ENCODE peak calls at places on chromosome 19, in seven cellular contexts. Z, E, M, I, F, A and T are unnamed samples. For H3K27me3 and H3K9me3, the result is how much of the 10 kb centered on the place peaks cover.

GRCh38 chr19:43624933-43625332 is 5.5 kb upstream of the ZNF428 start:
- DNase-seq in Z (peak), E (peak), M (peak), I (peak), F (no peak), A (no peak), T (peak)

GRCh38 chr19:40464059-40465024 is 1.2 kb downstream of the BLVRB start:
- DNase-seq in Z (peak), E (peak), M (peak), I (peak), F (peak), A (peak), T (peak)

GRCh38 chr19:3057275-3057714 is 5.0 kb downstream of the TLE5 start:
- DNase-seq in Z (peak), E (no peak), M (peak), I (peak), F (peak), A (no peak), T (peak)

GRCh38 chr19:7799640-7800355 is 30.2 kb upstream of the EVI5L start:
- DNase-seq in Z (peak), E (peak), M (peak), I (peak), F (peak), A (peak), T (peak)

GRCh38 chr19:50975766-50976165 is 6.4 kb upstream of the KLK6 start:
- DNase-seq in Z (no peak), E (no peak), M (no peak), I (no peak), F (no peak), A (no peak), T (no peak)

GRCh38 chr19:2376784-2377519 is 16.9 kb downstream of the TMPRSS9 start:
- DNase-seq in Z (no peak), E (no peak), M (no peak), I (no peak), F (no peak), A (no peak), T (no peak)

GRCh38 chr19:7386308-7386707 is 37.6 kb downstream of the ARHGEF18 start:
- DNase-seq in Z (no peak), E (no peak), M (no peak), I (no peak), F (no peak), A (no peak), T (no peak)

GRCh38 chr19:53086949-53087348 is 16.3 kb downstream of the ZNF160 start:
- DNase-seq in Z (no peak), E (no peak), M (no peak), I (peak), F (no peak), A (peak), T (peak)

GRCh38 chr19:8192227-8192820 is 16.8 kb upstream of the CERS4 start:
- DNase-seq in Z (no peak), E (no peak), M (no peak), I (no peak), F (no peak), A (no peak), T (no peak)

GRCh38 chr19:53076984-53077383 is 26.2 kb downstream of the ZNF160 start:
- DNase-seq in Z (peak), E (no peak), M (no peak), I (peak), F (no peak), A (peak), T (no peak)

GRCh38 chr19:6570754-6571153 is 20.2 kb downstream of the CD70 start:
- DNase-seq in Z (no peak), E (no peak), M (no peak), I (no peak), F (no peak), A (no peak), T (no peak)

GRCh38 chr19:50435627-50436026 is 2.9 kb downstream of the MYBPC2 start:
- DNase-seq in Z (no peak), E (no peak), M (no peak), I (no peak), F (no peak), A (no peak), T (no peak)

GRCh38 chr19:46133101-46133627 is 8.7 kb upstream of the IGFL3 start:
- DNase-seq in Z (peak), E (no peak), M (no peak), I (peak), F (peak), A (peak), T (no peak)

GRCh38 chr19:6078068-6078467 is 32.2 kb downstream of the RFX2 start:
- DNase-seq in Z (no peak), E (no peak), M (no peak), I (no peak), F (no peak), A (no peak), T (no peak)

GRCh38 chr19:16403151-16403977 is 68.4 kb downstream of the EPS15L1 start:
- DNase-seq in Z (peak), E (no peak), M (no peak), I (no peak), F (no peak), A (no peak), T (no peak)

GRCh38 chr19:13401388-13401787 is 104.9 kb downstream of the CACNA1A start:
- DNase-seq in Z (peak), E (no peak), M (no peak), I (no peak), F (no peak), A (peak), T (no peak)

GRCh38 chr19:8935460-8935859 is 74.7 kb downstream of the MUC16 start:
- DNase-seq in Z (no peak), E (no peak), M (no peak), I (no peak), F (no peak), A (no peak), T (no peak)

GRCh38 chr19:45492627-45493470 is 4.0 kb downstream of the RTN2 start:
- DNase-seq in Z (peak), E (no peak), M (no peak), I (peak), F (peak), A (peak), T (peak)

GRCh38 chr19:48458016-48458415 is 2.6 kb downstream of the KCNJ14 start:
- DNase-seq in Z (peak), E (no peak), M (no peak), I (no peak), F (no peak), A (no peak), T (no peak)

GRCh38 chr19:30471441-30471840 is 99.3 kb downstream of the ZNF536 start:
- DNase-seq in Z (no peak), E (no peak), M (no peak), I (no peak), F (no peak), A (no peak), T (no peak)

GRCh38 chr19:7789447-7789846 is 26.4 kb downstream of the CLEC4M start:
- DNase-seq in Z (no peak), E (peak), M (no peak), I (no peak), F (no peak), A (no peak), T (no peak)

GRCh38 chr19:28498404-28498976 is 714.5 kb downstream of the UQCRFS1 start:
- DNase-seq in Z (no peak), E (no peak), M (no peak), I (no peak), F (no peak), A (no peak), T (no peak)

GRCh38 chr19:38173324-38174041 is 50.5 kb downstream of the DPF1 start:
- DNase-seq in Z (peak), E (no peak), M (peak), I (peak), F (no peak), A (peak), T (peak)

GRCh38 chr19:19238126-19238894 is 26.6 kb downstream of the NCAN start:
- DNase-seq in Z (no peak), E (no peak), M (no peak), I (no peak), F (no peak), A (no peak), T (no peak)

GRCh38 chr19:19341026-19341425 is 20.4 kb downstream of the MAU2 start:
- DNase-seq in Z (no peak), E (no peak), M (no peak), I (no peak), F (no peak), A (no peak), T (no peak)

GRCh38 chr19:56880592-56881190 is 40.2 kb upstream of the PEG3 start:
- DNase-seq in Z (no peak), E (no peak), M (no peak), I (no peak), F (no peak), A (no peak), T (no peak)

GRCh38 chr19:55460670-55461258 is 678 bp downstream of the ISOC2 start:
- DNase-seq in Z (peak), E (no peak), M (peak), I (peak), F (no peak), A (peak), T (peak)

GRCh38 chr19:55461974-55462628 is 659 bp upstream of the ISOC2 start:
- DNase-seq in Z (peak), E (no peak), M (no peak), I (no peak), F (no peak), A (peak), T (no peak)

GRCh38 chr19:55461259-55461973 is at the start of gene ISOC2:
- DNase-seq in Z (peak), E (peak), M (peak), I (peak), F (peak), A (peak), T (peak)

GRCh38 chr19:55459551-55459949 is 1.9 kb downstream of the ISOC2 start:
- DNase-seq in Z (no peak), E (no peak), M (no peak), I (no peak), F (no peak), A (no peak), T (no peak)

GRCh38 chr19:55459950-55460657 is 1.3 kb downstream of the ISOC2 start:
- DNase-seq in Z (peak), E (no peak), M (no peak), I (no peak), F (no peak), A (peak), T (no peak)
- H3K27ac ChIP-seq in Z (no peak), E (no peak), M (peak), I (peak), F (no peak), A (no peak), T (peak)

GRCh38 chr19:10013316-10013715 is at the start of gene RDH8:
- DNase-seq in Z (no peak), E (no peak), M (no peak), I (no peak), F (no peak), A (no peak), T (no peak)

GRCh38 chr19:10010939-10011338 is 635 bp upstream of the COL5A3 start:
- DNase-seq in Z (no peak), E (no peak), M (no peak), I (no peak), F (no peak), A (no peak), T (no peak)

GRCh38 chr19:10010247-10010691 is at the start of gene COL5A3:
- DNase-seq in Z (peak), E (no peak), M (peak), I (peak), F (no peak), A (no peak), T (peak)

GRCh38 chr19:10011974-10012373 is 1.3 kb upstream of the RDH8 start:
- DNase-seq in Z (no peak), E (no peak), M (no peak), I (no peak), F (no peak), A (no peak), T (no peak)

DNA sequence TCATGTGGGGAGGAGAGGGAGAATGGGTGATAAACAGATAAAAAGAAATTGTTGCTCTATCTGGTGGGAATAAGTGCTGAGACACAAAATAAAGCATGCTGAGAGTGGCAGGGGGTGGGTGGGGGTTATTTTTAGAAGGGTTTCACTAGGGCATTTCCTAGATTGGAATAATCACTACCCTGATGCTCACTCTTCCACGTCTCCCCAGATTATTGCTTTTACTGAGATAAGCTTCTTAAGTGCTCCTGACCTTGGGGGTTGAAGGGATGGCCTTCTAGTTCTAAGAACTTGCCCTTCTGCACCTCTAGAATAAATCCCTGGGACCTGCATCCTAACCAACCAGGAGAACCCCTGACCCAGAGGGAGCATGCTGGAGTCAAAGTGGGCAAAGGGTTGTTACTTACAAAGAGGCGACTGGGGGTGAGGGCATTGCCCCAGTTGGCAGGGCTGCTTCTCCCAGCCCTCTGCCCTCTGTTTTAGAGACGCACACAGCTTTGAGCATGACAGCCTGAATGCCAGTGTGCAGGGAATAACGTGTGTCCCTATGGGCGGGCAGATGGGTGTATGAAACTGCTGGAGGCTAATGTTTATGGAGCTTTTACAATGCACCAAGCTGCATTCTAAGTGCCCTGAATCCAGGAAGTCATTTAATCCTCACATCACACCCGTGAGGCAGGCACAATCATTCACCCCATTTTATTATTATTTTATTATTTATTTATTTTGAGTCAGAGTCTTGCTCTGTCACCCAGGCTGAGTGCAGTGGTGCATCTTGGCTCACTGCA is 743 bp downstream of the RDH8 start:
- DNase-seq in Z (no peak), E (no peak), M (no peak), I (no peak), F (no peak), A (no peak), T (no peak)
- H3K27me3 ChIP-seq in Z (under half), E (under half), M (under half), I (half or more), F (under half), A (under half), T (under half)

GRCh38 chr19:54691582-54692293 is 29.0 kb downstream of the LILRB4 start:
- DNase-seq in Z (no peak), E (no peak), M (no peak), I (no peak), F (no peak), A (no peak), T (no peak)
- H3K9me3 ChIP-seq in Z (under half), E (under half), M (under half), I (under half), F (under half), A (under half), T (under half)

GRCh38 chr19:32555786-32556185 is 25.2 kb upstream of the PDCD5 start:
- DNase-seq in Z (no peak), E (no peak), M (no peak), I (no peak), F (no peak), A (no peak), T (no peak)
- H3K27ac ChIP-seq in Z (no peak), E (no peak), M (no peak), I (no peak), F (no peak), A (no peak), T (no peak)

DNA sequence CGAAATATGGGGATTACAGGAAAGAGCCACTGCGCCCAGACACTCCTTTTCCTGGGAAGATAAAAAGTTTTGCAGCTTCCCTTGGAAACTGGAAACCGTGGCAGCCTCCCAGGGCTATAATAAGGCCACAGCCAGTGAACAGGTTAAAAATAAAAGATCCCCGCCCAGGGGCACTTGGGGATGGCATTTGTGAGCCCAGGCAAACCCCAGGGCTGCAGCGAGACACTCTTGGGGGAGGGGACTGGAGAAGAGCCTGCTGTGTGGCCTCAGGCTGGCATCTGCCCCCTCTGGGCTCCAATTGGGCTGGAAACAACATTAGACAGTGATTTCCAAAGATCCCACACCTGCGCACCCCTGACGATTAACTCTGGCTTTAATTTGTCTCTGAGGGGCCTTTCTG is 11.2 kb downstream of the FEM1A start:
- DNase-seq in Z (no peak), E (no peak), M (no peak), I (peak), F (no peak), A (no peak), T (peak)
- H3K27me3 ChIP-seq in Z (under half), E (under half), M (under half), I (under half), F (under half), A (under half), T (under half)

GRCh38 chr19:54536956-54537355 is 34.3 kb downstream of the LAIR2 start:
- DNase-seq in Z (no peak), E (no peak), M (no peak), I (no peak), F (no peak), A (no peak), T (no peak)

DNA sequence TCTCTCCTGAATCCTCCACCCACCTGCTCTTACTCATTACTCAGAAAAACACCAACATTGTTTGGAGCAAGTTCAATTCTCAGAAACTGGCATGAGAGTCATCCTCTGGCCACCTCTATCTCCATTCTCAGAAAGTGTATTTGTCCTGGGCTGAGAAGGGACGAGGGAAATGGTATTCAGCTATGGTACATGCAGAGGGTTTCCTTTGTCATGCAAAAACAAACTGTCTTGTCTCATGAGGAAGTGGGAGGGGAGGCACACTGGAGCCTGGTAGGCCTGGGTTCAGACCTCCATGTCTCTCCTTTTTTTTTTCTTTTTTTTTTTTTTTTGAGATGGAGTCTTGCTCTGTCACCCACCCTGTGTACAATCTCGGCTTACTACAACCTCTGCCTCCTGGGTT is 31.9 kb upstream of the LILRA2 start:
- DNase-seq in Z (no peak), E (no peak), M (no peak), I (no peak), F (no peak), A (no peak), T (no peak)
- H3K9me3 ChIP-seq in Z (under half), E (under half), M (under half), I (under half), F (under half), A (under half), T (under half)

DNA sequence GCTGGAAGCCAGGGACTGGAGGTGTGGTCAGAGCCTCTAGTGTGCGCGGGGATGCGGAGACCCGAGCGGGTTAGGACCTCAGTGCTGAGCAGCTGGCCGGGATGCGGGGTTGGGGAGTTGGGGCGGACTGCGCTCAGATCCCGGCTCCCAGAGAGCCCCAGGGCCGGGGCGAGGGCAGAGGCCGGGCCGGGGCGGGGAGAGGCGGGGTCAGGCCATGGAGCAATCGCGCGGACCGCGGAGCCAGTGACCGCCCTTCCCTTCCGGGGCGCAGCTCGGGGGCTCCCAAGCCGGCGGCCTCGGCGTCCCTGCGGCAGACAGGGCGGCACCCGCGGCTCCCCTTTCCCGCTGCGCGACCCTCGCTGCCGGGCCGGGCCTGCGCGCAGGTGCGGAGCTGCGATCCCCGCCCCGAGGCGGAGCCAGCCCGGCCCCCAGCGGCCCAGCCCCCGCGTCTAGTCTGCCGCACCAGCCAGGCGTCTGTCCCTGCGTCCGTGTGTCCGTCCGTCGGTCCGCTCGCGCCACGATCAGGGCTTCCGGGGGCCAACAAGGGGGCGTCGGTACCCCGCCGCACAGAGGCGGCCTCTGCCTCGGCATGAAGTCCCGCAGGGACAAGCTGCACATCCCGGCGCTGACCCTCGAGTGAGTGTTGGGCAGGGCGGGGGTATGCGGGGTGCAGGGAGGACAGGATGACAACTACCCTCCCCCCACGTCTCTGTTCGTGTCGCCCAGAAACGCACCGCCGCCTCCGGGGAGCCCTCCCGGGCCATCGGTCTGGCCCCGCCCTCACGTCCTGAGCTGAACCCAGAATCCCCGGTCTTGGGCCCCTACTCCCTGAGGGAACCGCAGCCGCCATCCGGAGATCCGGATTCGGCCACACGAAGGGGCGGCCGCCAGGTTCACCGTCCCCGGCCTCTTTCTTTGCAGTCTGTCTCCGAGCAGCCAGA is 12.4 kb downstream of the MAST3 start:
- DNase-seq in Z (no peak), E (no peak), M (peak), I (no peak), F (no peak), A (no peak), T (peak)
- H3K27ac ChIP-seq in Z (no peak), E (peak), M (peak), I (peak), F (no peak), A (no peak), T (no peak)

GRCh38 chr19:589693-590395 is at the start of gene HCN2:
- DNase-seq in Z (no peak), E (no peak), M (no peak), I (no peak), F (no peak), A (no peak), T (no peak)
- H3K27me3 ChIP-seq in Z (under half), E (under half), M (under half), I (half or more), F (under half), A (under half), T (under half)